ENCODE peak calls at places on chromosomes 6 and 20, in five cellular contexts. Z, F, H, K and S are unnamed samples.

GRCh38 chr6:157169656-157170055 is 153.7 kb downstream of the TMEM242 start:
- DNase-seq in F (no peak), K (no peak), H (no peak), Z (no peak), S (no peak)

GRCh38 chr6:49499623-49500022 is at the start of gene GLYATL3:
- DNase-seq in K (no peak), F (no peak), Z (no peak), H (no peak), S (no peak)

GRCh38 chr6:166143011-166143410 is 24.6 kb downstream of the TBXT start:
- DNase-seq in H (no peak), Z (no peak), K (no peak), F (no peak), S (no peak)

GRCh38 chr20:63178889-63179751 is 36.8 kb downstream of the YTHDF1 start:
- DNase-seq in F (no peak), K (peak; percentile 77), H (no peak), Z (no peak), S (peak; percentile 82)

GRCh38 chr6:38035478-38035877 is 216.0 kb downstream of the ZFAND3 start:
- DNase-seq in Z (no peak), F (no peak), H (no peak), K (no peak), S (no peak)

GRCh38 chr20:346640-347316 is at the start of gene NRSN2:
- DNase-seq in K (peak; percentile 76), H (no peak), Z (peak; percentile 72), F (no peak), S (peak; percentile 89)

GRCh38 chr6:47247227-47247797 is 62.4 kb downstream of the TNFRSF21 start:
- DNase-seq in H (no peak), F (no peak), Z (no peak), K (no peak), S (peak; percentile 47)

GRCh38 chr6:125377621-125378020 is 75.9 kb upstream of the HDDC2 start:
- DNase-seq in Z (no peak), K (no peak), F (no peak), H (no peak), S (peak; percentile 33)

GRCh38 chr6:116662186-116662585 is 6.4 kb downstream of the ZUP1 start:
- DNase-seq in H (no peak), F (no peak), K (no peak), Z (no peak), S (no peak)

GRCh38 chr6:151255811-151256210 is 16.0 kb downstream of the AKAP12 start:
- DNase-seq in K (no peak), F (no peak), Z (no peak), H (no peak), S (no peak)

GRCh38 chr20:64108731-64109389 is 1.5 kb upstream of the NPBWR2 start:
- DNase-seq in F (no peak), K (no peak), Z (no peak), H (no peak), S (no peak)

GRCh38 chr20:57609842-57610167 is 10.4 kb downstream of the ZBP1 start:
- DNase-seq in H (no peak), F (no peak), K (no peak), Z (no peak), S (no peak)

GRCh38 chr6:137853569-137854213 is 13.4 kb upstream of the TNFAIP3 start:
- DNase-seq in F (no peak), K (no peak), Z (no peak), H (no peak), S (no peak)

DNA sequence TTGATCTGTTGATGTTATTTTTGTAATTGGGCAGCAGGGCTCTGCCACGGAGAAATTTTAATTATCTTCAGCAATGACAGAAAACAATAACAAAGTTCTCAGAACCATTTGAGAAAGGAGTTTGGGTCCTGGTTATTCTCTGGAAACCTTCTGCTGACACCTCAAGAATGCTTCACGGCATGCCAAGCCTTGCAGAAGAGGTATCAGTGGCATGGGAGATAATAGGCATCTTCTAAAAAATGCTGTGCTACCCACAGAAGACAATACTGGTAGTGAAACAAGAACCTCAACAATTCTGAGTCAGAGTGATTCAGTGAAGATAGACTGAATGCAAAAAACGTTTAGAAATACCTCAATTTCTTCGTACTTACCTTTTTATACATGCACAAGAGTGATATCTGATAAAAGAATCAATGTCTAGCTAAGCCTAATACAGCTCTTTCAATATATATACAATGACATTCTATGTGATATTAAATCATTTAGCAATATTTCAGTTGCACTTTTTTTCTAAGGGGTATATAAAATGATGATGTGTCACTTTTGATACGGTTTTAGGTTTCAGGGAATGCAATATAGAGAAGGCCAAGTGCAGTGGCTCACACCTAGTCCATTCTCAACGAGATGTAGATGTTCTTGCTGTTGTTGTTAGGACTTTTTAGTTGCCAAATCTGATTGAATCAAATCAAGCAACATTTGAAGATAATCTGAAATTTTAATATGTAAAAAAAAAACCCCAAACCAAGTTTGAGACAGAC is 110.4 kb upstream of the COL21A1 start:
- DNase-seq in K (no peak), H (no peak), Z (no peak), F (no peak), S (no peak)
- H3K4me2 ChIP-seq in K (no peak overlapping the region), H (peak overlapping the region; percentile 25), Z (no peak overlapping the region), F (no peak overlapping the region), S (peak overlapping the region; percentile 35)

GRCh38 chr6:89927788-89928565 is 33.7 kb downstream of the GJA10 start:
- DNase-seq in F (no peak), H (no peak), Z (no peak), K (no peak), S (no peak)
- TF ChIP-seq GABPA in F (no peak), H (no peak), Z (no peak), K (no peak), S (no peak)

GRCh38 chr6:139099984-139100383 is 34.9 kb upstream of the HECA start:
- DNase-seq in F (no peak), Z (no peak), H (peak; percentile 57), K (no peak), S (no peak)
- H3K4me2 ChIP-seq in F (no peak overlapping the region), Z (no peak overlapping the region), H (no peak overlapping the region), K (no peak overlapping the region), S (no peak overlapping the region)

GRCh38 chr6:145544031-145544430 is 191.3 kb downstream of the EPM2A start:
- DNase-seq in Z (no peak), K (no peak), H (no peak), F (no peak), S (no peak)
- TF ChIP-seq GABPA in Z (no peak), K (no peak), H (no peak), F (no peak), S (no peak)

DNA sequence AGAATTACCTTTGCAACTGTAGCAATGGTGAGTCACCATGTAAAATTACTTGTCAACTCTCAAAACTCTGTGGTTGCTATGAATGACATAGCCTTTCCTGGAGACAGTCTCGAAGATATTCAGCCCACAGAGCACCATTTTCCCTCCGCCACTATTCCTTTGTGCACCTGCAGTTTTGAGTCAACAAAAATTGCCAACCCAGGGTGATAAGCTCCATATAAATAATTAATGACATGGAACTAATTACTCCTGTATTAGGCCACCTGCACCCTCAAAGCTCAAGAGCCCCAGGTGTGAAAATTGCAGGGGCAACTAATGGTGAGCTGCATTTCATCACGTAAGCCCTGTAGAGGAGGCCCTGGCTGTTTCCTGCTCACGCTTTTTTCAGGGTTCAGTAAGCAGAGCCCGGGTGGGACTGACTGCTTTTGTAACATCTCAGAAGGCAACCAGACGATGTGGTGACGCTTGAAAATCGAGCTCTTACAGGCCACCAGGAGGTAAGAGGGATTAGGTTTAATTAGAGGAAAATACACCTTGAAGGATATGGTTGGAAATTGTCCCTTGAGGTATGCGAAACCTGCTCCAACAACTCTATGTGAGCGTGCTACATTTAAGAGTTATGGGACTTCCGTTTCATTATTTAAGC is 70.8 kb downstream of the BMP2 start:
- DNase-seq in Z (no peak), F (no peak), H (peak; percentile 25), K (no peak), S (no peak)
- H3K4me2 ChIP-seq in Z (no peak overlapping the region), F (no peak overlapping the region), H (no peak overlapping the region), K (no peak overlapping the region), S (no peak overlapping the region)

DNA sequence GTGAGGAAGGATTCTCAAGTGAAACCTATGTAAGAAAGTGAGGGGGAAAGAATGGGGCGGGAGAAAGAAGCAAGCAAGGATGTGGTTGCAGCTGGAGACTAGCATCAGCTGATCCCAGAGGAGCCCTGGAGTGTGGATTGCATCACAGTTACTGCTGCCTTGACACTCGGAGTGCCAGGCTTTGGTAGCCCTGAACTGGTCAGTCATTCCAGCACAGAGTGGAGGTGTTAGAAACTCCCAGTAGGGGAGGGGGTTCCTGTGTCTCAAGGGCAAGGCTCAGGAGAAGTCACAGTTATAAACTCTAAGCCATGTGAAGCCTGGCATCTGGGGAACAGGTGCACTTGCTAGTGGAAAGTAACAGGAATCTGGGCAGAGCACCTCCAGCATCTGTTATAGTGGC is 23.5 kb downstream of the SNAP25 start:
- DNase-seq in Z (no peak), H (no peak), K (no peak), F (no peak), S (no peak)
- TF ChIP-seq GABPA in Z (no peak), H (no peak), K (no peak), F (no peak), S (no peak)

DNA sequence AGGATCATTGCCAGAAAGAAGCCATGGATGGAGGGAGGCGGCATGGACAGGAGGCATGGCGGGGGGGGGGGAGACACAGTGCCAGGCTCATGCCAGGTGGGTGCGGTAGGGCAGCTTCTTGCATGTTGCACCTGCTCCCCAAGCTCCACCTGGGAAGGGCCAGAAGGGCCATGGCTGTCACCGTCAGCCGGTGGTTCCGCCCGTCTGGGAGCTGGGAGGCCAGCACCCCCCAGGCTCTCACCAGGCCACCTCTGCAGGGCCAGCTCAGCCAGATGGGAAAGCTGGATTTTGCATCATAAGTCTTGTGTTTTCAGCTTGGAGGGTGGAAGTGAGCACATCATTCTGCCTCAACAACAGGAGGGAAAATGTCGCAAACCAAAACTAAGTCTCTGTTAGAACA is 404.7 kb downstream of the TAF4 start:
- DNase-seq in H (no peak), Z (no peak), F (no peak), K (no peak), S (no peak)
- H3K4me2 ChIP-seq in H (no peak overlapping the region), Z (no peak overlapping the region), F (no peak overlapping the region), K (no peak overlapping the region), S (no peak overlapping the region)